ENCODE peak calls at places on chromosomes 1 and 21, in nine cellular contexts. T is astrocyte of the spinal cord, V is Peyer's patch, U is IMR-90, W is hepatocyte, A is H9, X is spleen, C is HFF-Myc, J is fibroblast of pulmonary artery. P is an unnamed sample.
A peak's percentile ranks its signal among the peaks of the same experiment; 100 is the strongest.

GRCh38 chr1:48873944-48874343 is 97.3 kb upstream of the BEND5 start:
- DNase-seq in A (peak; percentile 56), J (no peak), X (no peak), U (no peak), C (no peak), W (no peak), T (no peak), V (no peak), P (no peak)

GRCh38 chr1:153752561-153753195 is 22.5 kb upstream of the SLC27A3 start:
- DNase-seq in V (peak; percentile 63), X (peak; percentile 18), W (peak; percentile 52), C (no peak), J (peak; percentile 97), T (peak; percentile 23), A (no peak), U (peak; percentile 79), P (no peak)

GRCh38 chr1:53500184-53501064 is 41.2 kb downstream of the DMRTB1 start:
- DNase-seq in C (no peak), T (no peak), J (no peak), V (no peak), W (peak; percentile 63), U (no peak), A (no peak), X (no peak), P (no peak)

GRCh38 chr1:3504151-3504822 is 49.8 kb downstream of the ARHGEF16 start:
- DNase-seq in V (no peak), U (peak; percentile 89), C (peak; percentile 17), T (peak; percentile 87), A (no peak), W (no peak), X (no peak), J (peak; percentile 85), P (no peak)

GRCh38 chr1:152143147-152143845 is 15.7 kb downstream of the RPTN start:
- DNase-seq in A (no peak), W (no peak), U (no peak), X (no peak), V (no peak), J (no peak), C (no peak), T (no peak), P (peak; percentile 30)

GRCh38 chr1:192763243-192763642 is 45.6 kb upstream of the RGS2 start:
- DNase-seq in W (no peak), A (no peak), J (peak; percentile 19), T (peak; percentile 25), X (no peak), V (no peak), C (no peak), U (peak; percentile 58), P (no peak)

GRCh38 chr1:192807968-192808587 is 761 bp upstream of the RGS2 start:
- DNase-seq in J (peak; percentile 77), U (peak; percentile 71), X (no peak), T (peak; percentile 73), V (no peak), C (no peak), A (no peak), W (peak; percentile 39), P (no peak)

GRCh38 chr1:21069549-21069948 is 107.1 kb downstream of the EIF4G3 start:
- DNase-seq in X (no peak), W (peak; percentile 18), C (peak; percentile 19), U (peak; percentile 86), J (peak; percentile 79), A (no peak), T (peak; percentile 66), V (no peak), P (no peak)

GRCh38 chr1:11307837-11308236 is 34.8 kb downstream of the UBIAD1 start:
- DNase-seq in U (peak; percentile 7), W (no peak), T (peak; percentile 16), X (no peak), C (no peak), J (peak; percentile 30), A (no peak), V (no peak), P (no peak)

GRCh38 chr1:68010094-68010493 is 40.3 kb downstream of the DIRAS3 start:
- DNase-seq in V (no peak), U (peak; percentile 47), J (peak; percentile 50), W (peak; percentile 32), T (peak; percentile 60), X (no peak), A (no peak), C (no peak), P (no peak)
- TF ChIP-seq CTCF in V (peak; percentile 46), U (peak; percentile 58), J (peak; percentile 54), W (peak; percentile 51), T (peak; percentile 52), X (no peak), A (peak; percentile 65), C (peak; percentile 25), P (no peak)

GRCh38 chr1:84653130-84653680 is 37.1 kb downstream of the SSX2IP start:
- DNase-seq in T (peak; percentile 14), X (no peak), V (no peak), J (peak; percentile 8), W (no peak), U (peak; percentile 59), A (no peak), C (no peak), P (no peak)
- TF ChIP-seq CTCF in T (no peak), X (no peak), V (no peak), J (no peak), W (no peak), U (no peak), A (peak; percentile 31), C (no peak), P (no peak)

DNA sequence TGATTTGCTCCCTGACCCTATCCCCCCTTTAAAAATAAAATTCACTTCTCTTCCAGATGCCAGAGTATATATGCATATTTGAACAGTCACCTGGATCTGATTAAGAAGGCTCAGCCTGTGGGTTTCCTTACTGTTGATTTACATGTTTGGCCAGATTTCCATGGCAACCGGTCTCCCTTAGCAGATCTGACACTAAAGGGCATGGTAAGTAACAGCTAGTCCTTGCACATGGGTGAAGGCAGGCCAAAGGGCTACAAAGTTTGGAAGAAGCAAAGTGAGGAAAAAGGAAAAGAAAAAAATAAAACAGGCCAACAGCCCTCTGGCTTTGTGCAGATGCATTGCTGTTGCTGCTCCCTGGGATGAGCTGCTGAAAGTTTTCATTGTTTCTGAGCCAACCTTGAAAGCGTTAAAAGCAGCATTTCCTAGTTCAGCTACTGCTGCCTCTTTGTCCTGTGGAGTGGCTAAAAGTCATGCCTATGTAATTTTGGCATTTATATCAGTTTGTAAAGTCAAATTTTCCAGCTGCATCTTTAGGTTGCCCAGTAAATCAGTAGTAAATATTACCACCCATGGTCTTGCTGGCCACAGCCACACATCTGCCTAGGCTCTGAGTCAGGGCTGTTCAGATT is 176.5 kb upstream of the HOOK1 start:
- DNase-seq in J (peak; percentile 66), W (peak; percentile 52), U (peak; percentile 80), X (no peak), T (peak; percentile 87), V (no peak), C (peak; percentile 99), A (no peak), P (no peak)
- TF ChIP-seq CTCF in J (peak; percentile 21), W (no peak), U (no peak), X (no peak), T (no peak), V (no peak), C (no peak), A (no peak), P (no peak)

GRCh38 chr1:111471012-111471411 is 2.8 kb upstream of the C1orf162 start:
- DNase-seq in J (no peak), T (no peak), A (no peak), U (no peak), X (peak; percentile 90), C (no peak), W (no peak), V (peak; percentile 91), P (no peak)
- TF ChIP-seq CTCF in J (no peak), T (no peak), A (no peak), U (no peak), X (no peak), C (no peak), W (no peak), V (no peak), P (no peak)

DNA sequence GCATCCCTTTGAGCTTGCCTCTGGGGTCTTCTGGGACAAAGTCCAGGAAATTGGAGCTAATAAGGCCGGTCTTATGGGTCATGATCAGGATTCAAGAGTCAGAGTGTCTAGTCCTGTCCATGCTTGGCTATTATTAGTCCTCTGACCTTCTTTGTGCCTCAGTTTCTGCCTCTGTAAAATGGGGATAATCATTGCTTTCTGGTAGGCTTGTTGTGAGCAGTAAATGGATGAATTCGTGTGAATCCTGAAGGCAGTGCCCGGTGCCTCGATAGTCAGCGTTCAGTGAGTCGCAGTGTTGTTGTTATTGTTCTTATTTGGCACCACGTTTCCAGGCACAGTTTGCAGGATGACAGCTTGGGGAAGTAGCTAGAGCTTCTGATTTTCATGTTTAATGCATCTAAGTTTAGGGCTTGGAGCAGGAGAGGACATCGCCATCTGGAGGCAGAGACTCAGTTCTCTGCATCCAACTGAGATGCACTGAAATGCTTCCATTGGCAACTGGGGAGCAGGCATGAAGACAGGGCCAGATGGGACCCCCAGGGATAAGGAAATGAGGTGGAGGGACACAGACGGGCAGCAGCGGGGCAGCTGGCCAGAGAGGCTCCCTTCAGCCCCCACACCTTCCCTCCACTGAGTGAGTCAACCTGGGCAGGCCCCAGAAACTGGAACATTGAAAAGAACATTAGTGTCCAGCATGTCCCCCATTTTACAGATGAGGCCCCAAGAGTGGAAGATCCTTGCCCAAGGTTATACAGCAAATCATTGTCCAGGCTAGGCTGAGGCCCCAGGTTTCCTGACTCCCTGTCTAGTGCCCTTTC is 160.3 kb downstream of the PTPRU start:
- DNase-seq in A (no peak), J (no peak), X (no peak), T (no peak), U (peak; percentile 8), W (peak; percentile 6), V (no peak), C (no peak), P (no peak)
- TF ChIP-seq CTCF in A (peak; percentile 55), J (peak; percentile 49), X (no peak), T (peak; percentile 54), U (peak; percentile 17), W (peak; percentile 35), V (no peak), C (peak; percentile 34), P (no peak)

DNA sequence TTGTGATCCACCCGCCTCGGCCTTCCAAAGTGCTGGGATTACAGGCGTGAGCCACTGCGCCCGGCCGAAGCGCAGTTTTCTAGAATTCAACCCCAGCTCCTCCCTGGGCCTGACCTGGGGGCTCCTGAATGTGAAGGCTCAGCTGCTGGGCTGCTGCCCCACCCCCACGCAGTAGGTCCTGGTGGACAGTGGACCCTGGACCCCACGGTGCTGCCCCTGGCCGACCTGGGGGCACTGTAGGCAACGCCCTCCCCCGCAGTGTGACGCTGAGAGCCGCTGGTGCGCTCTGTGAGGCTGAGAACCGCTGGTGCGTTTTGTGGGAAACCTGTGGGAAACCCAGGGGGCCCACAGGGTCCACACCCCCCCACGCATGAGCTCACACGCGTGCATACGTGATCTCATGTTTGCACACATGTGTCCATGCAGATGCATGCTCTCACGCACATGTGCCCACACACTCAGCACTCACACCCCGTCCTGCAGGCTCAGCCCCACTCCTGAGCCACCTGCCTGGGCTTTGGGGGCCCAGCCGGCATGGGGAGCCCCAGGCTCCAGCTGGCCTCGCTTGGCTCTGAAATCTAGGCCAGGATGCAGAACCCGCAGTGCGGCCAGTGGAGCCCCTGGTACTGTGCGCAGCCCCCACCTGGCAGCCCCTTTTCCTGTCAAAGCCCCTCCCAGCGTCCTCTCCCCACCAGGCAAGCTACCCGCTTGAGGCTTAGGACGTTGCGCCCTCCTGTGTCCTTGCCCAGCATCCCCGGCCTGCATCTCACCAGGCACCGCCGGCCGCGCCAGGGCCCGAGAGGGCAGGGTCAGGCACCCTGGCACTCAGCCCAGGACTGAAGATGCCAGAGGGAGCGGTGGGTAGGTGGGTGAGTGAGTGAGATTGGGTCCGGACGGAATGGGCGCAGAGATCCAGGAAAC is 67.7 kb downstream of the COL18A1 start:
- DNase-seq in U (no peak), C (no peak), V (no peak), A (no peak), W (peak; percentile 42), T (no peak), X (no peak), J (no peak), P (no peak)
- TF ChIP-seq CTCF in U (no peak), C (no peak), V (no peak), A (no peak), W (no peak), T (no peak), X (no peak), J (no peak), P (no peak)

P was measured in GM20000.